ENCODE peak calls at places on chromosomes 6 and 20, in seven cellular contexts. E, N, M, D, J, T and A are unnamed samples.

GRCh38 chr6:20426177-20427082 is 24.8 kb downstream of the E2F3 start:
- DNase-seq in M (no peak), T (no peak), E (no peak), J (no peak), N (no peak), D (no peak), A (no peak)

GRCh38 chr6:22582806-22583205 is 13.4 kb downstream of the HDGFL1 start:
- DNase-seq in M (no peak), N (no peak), J (no peak), E (no peak), D (no peak), T (no peak), A (no peak)

GRCh38 chr20:15834857-15835256 is 738.4 kb downstream of the KIF16B start:
- DNase-seq in T (no peak), D (no peak), N (peak), M (no peak), E (no peak), J (no peak), A (no peak)

GRCh38 chr6:94736231-94736630 is 841.1 kb upstream of the MANEA start:
- DNase-seq in J (no peak), E (no peak), N (no peak), M (peak), D (no peak), T (no peak), A (no peak)

GRCh38 chr6:4280721-4281120 is 145.3 kb upstream of the ECI2 start:
- DNase-seq in M (peak), J (peak), N (peak), T (no peak), E (no peak), D (peak), A (no peak)

GRCh38 chr6:9116026-9116425 is 680.7 kb upstream of the SLC35B3 start:
- DNase-seq in T (no peak), E (no peak), D (peak), M (peak), J (peak), N (no peak), A (no peak)

GRCh38 chr6:39669117-39669690 is 56.0 kb downstream of the KIF6 start:
- DNase-seq in N (no peak), J (peak), T (no peak), D (no peak), E (no peak), M (no peak), A (no peak)

GRCh38 chr6:41092421-41093140 is 19.8 kb downstream of the NFYA start:
- DNase-seq in D (no peak), E (no peak), T (no peak), N (peak), J (peak), M (peak), A (peak)

GRCh38 chr6:134740473-134741192 is 209.3 kb downstream of the ALDH8A1 start:
- DNase-seq in E (no peak), N (peak), J (peak), D (no peak), T (no peak), M (peak), A (no peak)

GRCh38 chr6:55438217-55438616 is 110.9 kb downstream of the GFRAL start:
- DNase-seq in T (no peak), E (no peak), M (no peak), D (no peak), J (no peak), N (no peak), A (no peak)

GRCh38 chr6:46993846-46994245 is 48.3 kb downstream of the ADGRF1 start:
- DNase-seq in T (no peak), E (no peak), M (peak), J (peak), N (peak), D (peak), A (no peak)

GRCh38 chr6:85600713-85601313 is 7.2 kb upstream of the SNX14 start:
- DNase-seq in M (no peak), T (no peak), E (no peak), N (no peak), D (no peak), J (no peak), A (no peak)

GRCh38 chr20:19757973-19758887 is at the start of gene RIN2:
- DNase-seq in T (peak), N (peak), M (peak), J (peak), D (peak), E (peak), A (peak)

GRCh38 chr6:20660534-20660933 is 126.3 kb downstream of the CDKAL1 start:
- DNase-seq in E (no peak), D (no peak), J (no peak), N (no peak), T (no peak), M (peak), A (no peak)

GRCh38 chr20:63406011-63406410 is 44.9 kb upstream of the CHRNA4 start:
- DNase-seq in N (no peak), D (no peak), T (no peak), M (no peak), J (no peak), E (no peak), A (no peak)

GRCh38 chr6:21953831-21954801 is 342.7 kb downstream of the PRL start:
- DNase-seq in T (peak), N (no peak), M (peak), E (no peak), D (peak), J (peak), A (no peak)

GRCh38 chr6:38973178-38974057 is 75.2 kb upstream of the GLP1R start:
- DNase-seq in J (peak), N (peak), M (peak), D (peak), T (no peak), E (no peak), A (peak)

GRCh38 chr6:53765270-53765669 is 29.5 kb upstream of the LRRC1 start:
- DNase-seq in E (no peak), T (no peak), J (peak), N (no peak), M (no peak), D (peak), A (no peak)

GRCh38 chr6:142071981-142072380 is 60.7 kb upstream of the GJE1 start:
- DNase-seq in T (no peak), N (no peak), J (no peak), E (no peak), D (no peak), M (no peak), A (no peak)

GRCh38 chr6:160832422-160832821 is 130.4 kb downstream of the PLG start:
- DNase-seq in T (no peak), E (no peak), D (no peak), J (no peak), M (peak), N (peak), A (no peak)

GRCh38 chr6:57162008-57162407 is 10.1 kb upstream of the BAG2 start:
- DNase-seq in J (no peak), D (no peak), M (no peak), E (no peak), T (no peak), N (no peak), A (no peak)

GRCh38 chr6:157814883-157815282 is 8.2 kb upstream of the SNX9 start:
- DNase-seq in D (no peak), M (no peak), T (no peak), E (no peak), N (no peak), J (no peak), A (no peak)

GRCh38 chr20:32585011-32585518 is at the start of gene NOL4L:
- DNase-seq in M (peak), E (peak), J (peak), T (peak), D (no peak), N (peak), A (peak)

GRCh38 chr6:139748353-139749146 is 374.1 kb upstream of the CITED2 start:
- DNase-seq in M (peak), T (no peak), N (no peak), J (peak), E (no peak), D (no peak), A (no peak)

GRCh38 chr6:9527679-9528286 is 887.1 kb downstream of the TFAP2A start:
- DNase-seq in M (peak), T (no peak), J (no peak), E (no peak), D (no peak), N (peak), A (no peak)

DNA sequence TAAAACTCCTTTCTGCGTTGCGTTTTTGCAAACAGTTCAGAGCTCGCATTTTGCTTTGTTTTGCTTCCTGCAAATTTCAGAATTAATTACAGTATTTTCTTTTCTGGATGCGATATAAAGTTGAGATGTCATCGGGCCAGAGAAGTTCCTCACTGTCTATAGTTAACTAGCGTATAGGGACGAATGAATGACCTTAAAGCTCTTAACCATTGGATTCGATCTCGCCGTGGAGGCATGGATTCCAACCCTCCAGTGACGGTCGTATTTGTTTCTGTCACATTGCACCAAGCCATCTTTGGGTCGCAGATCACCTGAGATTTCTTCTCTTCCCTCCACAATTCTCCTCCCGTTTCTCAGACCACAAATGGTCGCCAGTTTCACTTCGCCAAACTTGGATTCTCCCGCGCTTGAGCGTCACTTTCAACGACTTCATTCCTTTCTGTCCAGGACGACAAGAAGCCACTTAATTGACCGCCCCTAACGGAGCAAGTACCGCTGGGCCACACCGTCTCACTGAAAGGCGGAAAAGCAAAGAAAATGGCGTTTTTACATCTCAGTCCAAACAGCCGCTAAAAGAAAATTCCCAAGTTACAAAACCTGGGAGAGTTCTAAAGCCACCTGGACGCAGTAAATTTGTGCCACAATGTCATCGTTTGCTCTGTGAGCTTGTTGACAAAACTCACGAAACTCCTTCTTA is 85.3 kb upstream of the ZNF184 start:
- DNase-seq in N (no peak), M (no peak), E (no peak), D (no peak), J (no peak), T (no peak), A (no peak)
- TF ChIP-seq CTCF in N (no peak), M (no peak), E (no peak), D (no peak), J (no peak), T (no peak), A (no peak)

DNA sequence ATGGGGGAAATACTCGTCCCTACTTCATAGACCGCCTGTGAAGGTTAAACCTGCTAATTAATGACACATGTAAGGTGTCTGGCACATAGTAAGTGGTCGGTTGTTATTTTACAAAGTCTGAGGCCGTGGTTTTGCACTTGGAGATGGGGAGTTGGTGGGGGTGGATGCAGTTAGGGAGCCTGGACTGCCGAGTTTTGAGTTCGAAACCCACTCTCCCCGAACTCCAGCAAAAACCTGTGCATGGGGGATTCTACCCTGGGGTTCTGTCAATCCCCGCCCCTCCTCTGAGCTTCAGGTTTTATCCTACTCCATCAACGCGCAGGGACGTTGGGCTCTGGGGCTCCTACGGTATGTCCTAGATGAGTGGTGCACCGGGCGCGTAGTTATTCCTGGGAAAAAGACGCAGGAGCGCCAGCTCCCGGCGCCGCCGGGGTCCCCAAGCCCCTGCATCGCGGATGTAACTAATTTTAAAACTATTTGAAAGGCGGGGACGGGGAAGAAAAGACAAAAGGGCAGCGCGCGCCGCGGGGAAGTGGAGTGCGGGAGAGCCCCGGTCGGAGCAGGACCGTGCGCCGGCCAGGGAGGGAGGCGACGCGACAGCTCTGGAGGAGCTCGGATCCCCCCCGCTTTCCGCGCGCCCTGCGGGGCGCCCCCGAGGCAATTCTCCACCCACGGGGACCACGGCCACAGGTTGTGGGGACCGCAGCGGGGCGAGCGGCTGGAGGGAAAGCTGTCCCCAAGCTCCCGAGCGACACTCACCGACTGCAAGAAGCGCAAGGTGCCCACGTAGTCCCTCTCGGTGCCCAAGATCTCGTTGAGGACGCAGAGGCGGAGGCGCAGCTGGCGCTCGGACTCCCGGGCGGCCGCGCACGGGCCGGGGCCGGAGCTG is 672 bp downstream of the PREX1 start:
- DNase-seq in J (peak), D (no peak), M (peak), N (no peak), E (peak), T (peak), A (peak)
- TF ChIP-seq CTCF in J (no peak), D (no peak), M (no peak), N (no peak), E (no peak), T (no peak), A (no peak)

DNA sequence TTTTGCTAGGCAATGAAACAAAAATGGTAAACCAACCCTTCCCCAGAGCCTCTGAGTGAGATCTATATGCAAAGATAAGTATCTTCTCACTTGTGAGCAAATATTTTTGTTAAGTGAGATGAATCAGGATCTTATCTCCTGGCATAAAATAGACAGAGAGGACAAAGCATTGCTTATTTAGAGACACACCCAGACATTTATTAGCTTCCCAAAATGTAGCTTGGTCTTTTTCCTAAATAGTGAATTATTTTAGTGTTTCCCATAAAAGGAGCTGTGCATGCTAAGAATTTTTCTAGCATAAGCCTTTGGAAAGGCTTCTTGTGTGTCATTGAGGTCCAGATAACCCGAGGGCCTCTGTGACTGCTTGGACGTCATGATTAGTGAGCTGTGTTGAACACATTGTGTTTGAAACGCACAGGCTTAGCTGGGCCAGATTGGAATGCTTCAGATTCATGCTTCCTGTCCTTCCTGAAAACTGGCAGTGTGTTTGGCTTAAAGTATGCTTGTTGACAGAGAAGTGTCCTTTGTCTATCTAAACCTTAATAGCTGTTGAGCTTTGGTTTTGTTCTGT is 16.5 kb downstream of the MTHFD1L start:
- DNase-seq in N (peak), E (peak), M (peak), J (peak), T (no peak), D (peak), A (no peak)
- TF ChIP-seq CTCF in N (no peak), E (no peak), M (no peak), J (no peak), T (no peak), D (no peak), A (no peak)

GRCh38 chr20:40532103-40532502 is 156.9 kb downstream of the MAFB start:
- DNase-seq in N (peak), D (no peak), T (no peak), J (no peak), E (no peak), M (peak), A (no peak)
- TF ChIP-seq CTCF in N (peak), D (peak), T (peak), J (peak), E (peak), M (peak), A (no peak)

GRCh38 chr20:56516631-56517030 is 7.9 kb upstream of the FAM209A start:
- DNase-seq in E (no peak), N (no peak), M (no peak), J (no peak), T (no peak), D (no peak), A (no peak)

GRCh38 chr20:56517211-56517610 is 7.3 kb upstream of the FAM209A start:
- DNase-seq in D (no peak), E (no peak), J (no peak), T (no peak), N (no peak), M (no peak), A (no peak)

GRCh38 chr20:56513807-56514150 is 10.8 kb upstream of the FAM209A start:
- DNase-seq in M (no peak), J (no peak), D (no peak), N (no peak), E (no peak), T (no peak), A (no peak)

GRCh38 chr20:56517641-56518040 is 6.9 kb upstream of the FAM209A start:
- DNase-seq in T (no peak), D (no peak), N (no peak), M (no peak), J (no peak), E (no peak), A (no peak)

DNA sequence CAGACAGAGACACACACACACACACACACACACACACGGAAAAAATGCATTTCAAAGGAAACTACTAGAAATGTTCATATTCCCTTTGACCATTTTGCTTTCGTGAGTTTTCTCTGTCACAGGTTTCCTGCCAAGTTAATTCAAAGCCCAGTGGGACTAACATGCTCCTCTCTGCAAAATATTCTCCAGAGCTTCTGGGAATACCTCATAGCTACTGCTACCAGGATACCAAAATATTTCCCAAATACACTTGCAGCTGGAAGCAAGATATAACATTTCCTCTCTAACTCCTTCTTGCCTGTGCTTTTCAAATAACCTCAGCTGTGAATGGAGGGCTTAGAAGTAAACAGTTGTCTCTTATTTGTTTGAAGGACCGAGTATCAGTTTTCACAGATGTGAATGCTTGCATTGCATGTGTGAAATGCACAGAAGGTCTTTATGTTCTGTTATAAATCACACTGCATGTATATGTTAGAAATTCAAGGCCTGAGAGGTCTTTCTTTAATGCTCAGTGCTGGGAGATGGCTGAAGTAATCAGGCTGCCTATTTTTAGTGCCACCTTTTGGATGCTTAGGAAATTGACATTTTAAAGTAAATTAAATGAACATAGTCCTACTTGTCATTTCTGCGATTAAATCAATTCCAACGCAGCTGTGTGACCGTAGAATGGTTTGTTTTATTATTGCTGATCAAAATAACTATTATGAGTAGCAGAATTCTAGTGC is 8.7 kb upstream of the FAM209A start:
- DNase-seq in T (no peak), D (no peak), M (no peak), E (no peak), N (no peak), J (no peak), A (no peak)
- TF ChIP-seq CTCF in T (no peak), D (peak), M (peak), E (no peak), N (peak), J (peak), A (no peak)

GRCh38 chr6:16228709-16229665 is 9.4 kb upstream of the GMPR start:
- DNase-seq in M (no peak), J (no peak), D (no peak), T (no peak), E (no peak), N (no peak), A (no peak)
- TF ChIP-seq CTCF in M (no peak), J (no peak), D (no peak), T (no peak), E (no peak), N (peak), A (no peak)

GRCh38 chr6:70547313-70547712 is 19.4 kb upstream of the SDHAF4 start:
- DNase-seq in J (peak), D (no peak), T (no peak), M (peak), N (peak), E (no peak), A (no peak)
- TF ChIP-seq CTCF in J (peak), D (peak), T (no peak), M (peak), N (peak), E (peak), A (no peak)

DNA sequence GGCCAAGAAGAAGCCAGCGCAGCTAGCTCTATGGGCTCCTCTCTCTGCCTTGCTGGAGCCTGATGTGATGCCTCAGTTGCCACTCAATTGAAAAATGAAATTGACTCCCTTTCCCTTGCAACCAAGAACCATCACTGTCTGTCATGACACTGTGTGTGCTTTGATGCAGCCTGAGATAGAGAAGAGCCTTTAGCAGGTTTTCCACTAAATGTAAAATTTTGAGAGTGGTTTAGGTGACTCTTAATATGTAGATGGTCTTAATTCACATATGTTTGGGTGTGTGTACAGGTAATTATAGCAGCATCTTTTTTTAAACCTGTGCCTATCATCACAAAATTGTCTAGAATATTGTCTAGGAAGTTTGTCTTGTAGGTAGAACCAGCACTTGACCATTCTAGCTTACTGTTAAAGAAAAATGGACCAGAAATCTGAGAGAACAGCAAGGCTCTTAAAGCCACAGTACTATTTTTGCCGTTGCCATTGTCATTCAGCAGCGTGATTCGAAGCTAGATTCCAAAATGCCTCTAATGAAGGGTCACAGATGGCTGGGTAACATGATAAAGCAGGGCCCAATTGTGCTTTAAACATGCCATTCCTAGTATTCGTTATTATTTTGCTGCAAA is 1.3 kb downstream of the ARFGEF3 start:
- DNase-seq in T (no peak), J (no peak), E (no peak), M (no peak), D (no peak), N (no peak), A (no peak)
- TF ChIP-seq CTCF in T (no peak), J (no peak), E (no peak), M (no peak), D (no peak), N (no peak), A (no peak)